ENCODE peak calls at places on chromosomes 7 and 10, in four cellular contexts. H is GM12878, B is GM12891, C is H1. R is an unnamed sample.
A peak's percentile ranks its signal among the peaks of the same experiment; 100 is the strongest.

GRCh38 chr7:13628231-13629001 is 361.1 kb downstream of the ETV1 start:
- DNase-seq in C (no peak), B (no peak), H (no peak), R (no peak)

GRCh38 chr10:6211341-6212265 is 8.9 kb downstream of the PFKFB3 start:
- DNase-seq in C (no peak), H (no peak), B (no peak), R (no peak)

GRCh38 chr10:100489388-100489787 is 26.6 kb downstream of the WNT8B start:
- DNase-seq in H (no peak), B (no peak), C (no peak), R (no peak)

GRCh38 chr7:29078286-29078685 is 68.1 kb downstream of the CPVL start:
- DNase-seq in C (no peak), H (no peak), B (no peak), R (no peak)

GRCh38 chr7:41292457-41292856 is 410.4 kb downstream of the INHBA start:
- DNase-seq in C (no peak), B (no peak), H (no peak), R (no peak)

GRCh38 chr7:27143950-27144798 is 693 bp upstream of the HOXA5 start:
- DNase-seq in C (no peak), H (no peak), B (no peak), R (no peak)

GRCh38 chr10:79488303-79488702 is 24.0 kb upstream of the EIF5AL1 start:
- DNase-seq in C (no peak), H (no peak), B (no peak), R (no peak)

GRCh38 chr10:131854579-131855335 is 46.1 kb upstream of the PPP2R2D start:
- DNase-seq in B (no peak), C (no peak), H (no peak), R (no peak)

GRCh38 chr10:83276971-83277370 is 862.3 kb upstream of the GHITM start:
- DNase-seq in B (no peak), C (no peak), H (no peak), R (no peak)

GRCh38 chr10:1520909-1521565 is 216.3 kb downstream of the ADARB2 start:
- DNase-seq in B (no peak), H (no peak), C (no peak), R (no peak)

GRCh38 chr7:351681-352480 is 61.9 kb downstream of the FOXL3 start:
- DNase-seq in C (no peak), B (no peak), H (no peak), R (no peak)

GRCh38 chr10:16777473-16778370 is 39.5 kb downstream of the RSU1 start:
- DNase-seq in B (peak; percentile 32), C (no peak), H (no peak), R (peak; percentile 22)

GRCh38 chr7:80622531-80622930 is 15.9 kb upstream of the CD36 start:
- DNase-seq in H (no peak), B (no peak), C (no peak), R (no peak)

GRCh38 chr7:22386206-22386858 is 29.4 kb upstream of the RAPGEF5 start:
- DNase-seq in H (peak; percentile 35), C (no peak), B (no peak), R (no peak)

GRCh38 chr10:94287331-94287730 is 75.4 kb downstream of the NOC3L start:
- DNase-seq in H (no peak), B (no peak), C (no peak), R (no peak)

GRCh38 chr10:128103229-128103714 is 23.0 kb downstream of the MKI67 start:
- DNase-seq in C (no peak), B (no peak), H (no peak), R (no peak)

GRCh38 chr10:27285093-27285492 is 44.5 kb upstream of the ACBD5 start:
- DNase-seq in C (no peak), H (no peak), B (no peak), R (no peak)

GRCh38 chr10:7333995-7334964 is 76.6 kb downstream of the SFMBT2 start:
- DNase-seq in C (no peak), H (no peak), B (no peak), R (no peak)

GRCh38 chr7:67713651-67714050 is 717.0 kb downstream of the TYW1 start:
- DNase-seq in C (no peak), B (no peak), H (no peak), R (no peak)

GRCh38 chr10:104441601-104442000 is 88.0 kb downstream of the CFAP58 start:
- DNase-seq in C (no peak), H (no peak), B (no peak), R (no peak)

GRCh38 chr7:85851571-85852193 is 664.8 kb upstream of the SEMA3D start:
- DNase-seq in H (no peak), C (no peak), B (no peak), R (no peak)

GRCh38 chr7:18053177-18053928 is 25.7 kb upstream of the PRPS1L1 start:
- DNase-seq in H (no peak), C (no peak), B (no peak), R (no peak)

GRCh38 chr10:12435348-12435747 is 86.0 kb downstream of the CAMK1D start:
- DNase-seq in H (no peak), B (no peak), C (no peak), R (no peak)

GRCh38 chr10:122286872-122287271 is 15.8 kb downstream of the BTBD16 start:
- DNase-seq in H (no peak), B (no peak), C (no peak), R (no peak)

GRCh38 chr10:11135709-11136108 is 118.0 kb downstream of the CELF2 start:
- DNase-seq in H (no peak), C (no peak), B (no peak), R (no peak)

GRCh38 chr7:134553976-134554375 is 5.1 kb downstream of the AKR1B15 start:
- DNase-seq in B (no peak), H (no peak), C (no peak), R (no peak)

GRCh38 chr10:33032354-33033254 is 74.6 kb upstream of the ITGB1 start:
- DNase-seq in C (no peak), B (no peak), H (no peak), R (no peak)

GRCh38 chr10:44774676-44775401 is 136.3 kb upstream of the TMEM72 start:
- DNase-seq in H (no peak), B (no peak), C (no peak), R (no peak)

GRCh38 chr10:93386496-93387369 is 95.4 kb downstream of the MYOF start:
- DNase-seq in H (no peak), B (no peak), C (no peak), R (no peak)

DNA sequence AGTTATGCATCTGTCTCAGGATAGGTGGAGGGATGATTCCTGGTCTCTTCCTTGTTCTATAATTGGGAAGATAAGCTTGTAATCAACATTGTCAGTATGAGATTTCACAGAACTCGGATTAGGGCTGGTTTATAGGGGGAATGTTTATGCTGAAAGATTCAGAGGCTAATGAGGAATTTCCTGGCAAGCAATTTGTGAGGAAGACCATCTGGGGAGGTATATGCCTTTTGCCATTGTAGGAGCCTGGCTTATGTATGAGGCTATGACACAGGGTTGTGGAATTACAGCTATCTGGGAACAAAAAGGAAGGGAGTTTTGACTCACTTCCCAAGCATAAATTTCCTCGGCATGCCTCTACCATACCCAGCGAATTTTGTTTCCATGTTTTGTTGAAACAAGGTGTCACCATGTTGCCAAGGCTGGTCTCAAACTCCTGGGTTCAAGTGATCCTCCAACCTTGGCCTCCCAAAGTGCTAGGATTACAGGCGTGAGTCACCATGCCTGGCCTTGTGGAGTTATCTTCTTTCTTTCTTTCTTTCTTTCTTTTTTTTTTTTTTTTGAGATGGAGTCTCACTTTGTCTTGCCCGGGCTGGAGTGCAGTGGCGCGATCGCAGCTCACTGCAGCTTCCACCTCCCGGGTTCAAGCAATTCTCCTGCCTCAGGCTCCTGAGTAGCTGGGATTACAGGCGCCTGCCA is 1.6 kb upstream of the COPS6 start:
- DNase-seq in H (no peak), B (no peak), C (no peak), R (no peak)
- TF ChIP-seq POLR2AphosphoS5 in H (no peak), B (no peak), C (no peak), R (no peak)

DNA sequence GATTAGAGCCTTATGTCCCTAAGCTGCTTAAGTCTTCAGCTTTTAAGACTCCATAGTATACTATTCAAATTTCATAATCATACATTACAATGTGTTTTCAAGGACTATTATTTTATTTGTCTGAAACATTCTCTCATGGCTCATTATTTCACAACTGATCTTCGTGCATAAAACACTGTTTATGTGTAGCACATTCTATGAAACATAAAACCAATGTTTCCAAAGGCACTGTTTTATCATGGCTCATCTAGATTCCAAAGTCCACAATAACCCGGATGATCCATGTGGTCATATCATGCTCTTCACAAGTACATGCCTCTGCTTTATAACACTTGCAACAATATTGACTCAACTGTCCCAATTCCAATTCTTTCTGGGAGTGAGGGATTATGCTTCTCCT is 806.1 kb downstream of the TNS3 start:
- DNase-seq in H (no peak), C (no peak), B (no peak), R (no peak)
- TF ChIP-seq TAF1 in H (no peak), C (no peak), B (no peak), R (no peak)

GRCh38 chr7:116571552-116571951 is 46.7 kb downstream of the CAV1 start:
- DNase-seq in B (no peak), C (no peak), H (no peak), R (no peak)
- TF ChIP-seq POLR2A in B (no peak), C (no peak), H (no peak), R (no peak)

GRCh38 chr7:33108591-33108930 is 643 bp downstream of the RP9 start:
- DNase-seq in H (no peak), C (no peak), B (no peak), R (no peak)
- TF ChIP-seq POLR2AphosphoS5 in H (no peak), C (no peak), B (no peak), R (no peak)